ENCODE peak calls at places on chromosomes 5 and 9, in ten cellular contexts. One of them, this sample, is unnamed.

GRCh38 chr9:110452227-110452801 is 114.7 kb upstream of the TXNDC8 start:
- DNase-seq in Panc1: no peak
- DNase-seq in endothelial cell of umbilical vein: peak; percentile 20
- DNase-seq in suprapubic skin: no peak
- DNase-seq in prostate gland: no peak
- DNase-seq in HepG2: no peak
- DNase-seq in SK-N-SH: no peak
- DNase-seq in HCT116: no peak
- DNase-seq in stomach: no peak
- DNase-seq in spleen: no peak
- DNase-seq in this sample: no peak

GRCh38 chr9:115189686-115190085 is 71.7 kb upstream of the TNC start:
- DNase-seq in stomach: no peak
- DNase-seq in HCT116: no peak
- DNase-seq in prostate gland: no peak
- DNase-seq in endothelial cell of umbilical vein: no peak
- DNase-seq in SK-N-SH: no peak
- DNase-seq in Panc1: no peak
- DNase-seq in HepG2: no peak
- DNase-seq in spleen: no peak
- DNase-seq in suprapubic skin: no peak
- DNase-seq in this sample: no peak

GRCh38 chr9:137416563-137417151 is 6.3 kb downstream of the EXD3 start:
- DNase-seq in spleen: peak; percentile 75
- DNase-seq in prostate gland: no peak
- DNase-seq in HCT116: no peak
- DNase-seq in HepG2: no peak
- DNase-seq in suprapubic skin: no peak
- DNase-seq in stomach: no peak
- DNase-seq in endothelial cell of umbilical vein: no peak
- DNase-seq in Panc1: no peak
- DNase-seq in SK-N-SH: no peak
- DNase-seq in this sample: no peak

GRCh38 chr5:91499943-91500531 is 116.9 kb upstream of the ARRDC3 start:
- DNase-seq in endothelial cell of umbilical vein: peak; percentile 54
- DNase-seq in SK-N-SH: peak; percentile 44
- DNase-seq in HCT116: peak; percentile 42
- DNase-seq in prostate gland: no peak
- DNase-seq in spleen: no peak
- DNase-seq in stomach: no peak
- DNase-seq in HepG2: peak; percentile 30
- DNase-seq in Panc1: peak; percentile 35
- DNase-seq in suprapubic skin: no peak
- DNase-seq in this sample: no peak

GRCh38 chr5:112396430-112396829 is 22.6 kb downstream of the EPB41L4A start:
- DNase-seq in suprapubic skin: no peak
- DNase-seq in HCT116: no peak
- DNase-seq in stomach: no peak
- DNase-seq in endothelial cell of umbilical vein: no peak
- DNase-seq in SK-N-SH: no peak
- DNase-seq in prostate gland: no peak
- DNase-seq in spleen: no peak
- DNase-seq in Panc1: no peak
- DNase-seq in HepG2: no peak
- DNase-seq in this sample: no peak

GRCh38 chr5:61004448-61004847 is 59.4 kb downstream of the NDUFAF2 start:
- DNase-seq in HepG2: no peak
- DNase-seq in SK-N-SH: no peak
- DNase-seq in prostate gland: no peak
- DNase-seq in spleen: no peak
- DNase-seq in suprapubic skin: no peak
- DNase-seq in endothelial cell of umbilical vein: no peak
- DNase-seq in stomach: no peak
- DNase-seq in HCT116: no peak
- DNase-seq in Panc1: no peak
- DNase-seq in this sample: no peak

GRCh38 chr9:16286160-16286559 is 584.3 kb downstream of the BNC2 start:
- DNase-seq in SK-N-SH: no peak
- DNase-seq in stomach: no peak
- DNase-seq in Panc1: no peak
- DNase-seq in suprapubic skin: no peak
- DNase-seq in HepG2: no peak
- DNase-seq in HCT116: no peak
- DNase-seq in spleen: no peak
- DNase-seq in endothelial cell of umbilical vein: no peak
- DNase-seq in prostate gland: no peak
- DNase-seq in this sample: no peak

GRCh38 chr5:170896779-170897178 is 35.0 kb downstream of the RANBP17 start:
- DNase-seq in Panc1: no peak
- DNase-seq in HCT116: no peak
- DNase-seq in spleen: peak; percentile 58
- DNase-seq in suprapubic skin: no peak
- DNase-seq in SK-N-SH: peak; percentile 5
- DNase-seq in endothelial cell of umbilical vein: peak; percentile 9
- DNase-seq in HepG2: no peak
- DNase-seq in prostate gland: no peak
- DNase-seq in stomach: peak; percentile 26
- DNase-seq in this sample: no peak

GRCh38 chr9:129884220-129885017 is 49.2 kb downstream of the USP20 start:
- DNase-seq in SK-N-SH: peak; percentile 93
- DNase-seq in Panc1: no peak
- DNase-seq in HCT116: peak; percentile 64
- DNase-seq in prostate gland: peak; percentile 89
- DNase-seq in suprapubic skin: peak; percentile 93
- DNase-seq in HepG2: peak; percentile 66
- DNase-seq in endothelial cell of umbilical vein: peak; percentile 80
- DNase-seq in spleen: peak; percentile 100
- DNase-seq in stomach: peak; percentile 93
- DNase-seq in this sample: peak; percentile 94

GRCh38 chr9:133664173-133664572 is 28.0 kb downstream of the DBH start:
- DNase-seq in SK-N-SH: peak; percentile 66
- DNase-seq in Panc1: no peak
- DNase-seq in stomach: no peak
- DNase-seq in spleen: no peak
- DNase-seq in HCT116: no peak
- DNase-seq in suprapubic skin: no peak
- DNase-seq in prostate gland: no peak
- DNase-seq in endothelial cell of umbilical vein: no peak
- DNase-seq in HepG2: no peak
- DNase-seq in this sample: no peak

GRCh38 chr9:133666387-133666786 is 30.2 kb downstream of the DBH start:
- DNase-seq in Panc1: no peak
- DNase-seq in endothelial cell of umbilical vein: no peak
- DNase-seq in spleen: no peak
- DNase-seq in suprapubic skin: no peak
- DNase-seq in HCT116: no peak
- DNase-seq in prostate gland: no peak
- DNase-seq in HepG2: no peak
- DNase-seq in SK-N-SH: no peak
- DNase-seq in stomach: no peak
- DNase-seq in this sample: no peak

GRCh38 chr9:133665535-133665934 is 29.4 kb downstream of the DBH start:
- DNase-seq in Panc1: no peak
- DNase-seq in spleen: no peak
- DNase-seq in prostate gland: no peak
- DNase-seq in HepG2: no peak
- DNase-seq in SK-N-SH: no peak
- DNase-seq in endothelial cell of umbilical vein: no peak
- DNase-seq in suprapubic skin: no peak
- DNase-seq in HCT116: no peak
- DNase-seq in stomach: no peak
- DNase-seq in this sample: no peak

GRCh38 chr9:133665096-133665495 is 28.9 kb downstream of the DBH start:
- DNase-seq in spleen: no peak
- DNase-seq in prostate gland: no peak
- DNase-seq in stomach: no peak
- DNase-seq in HepG2: no peak
- DNase-seq in SK-N-SH: no peak
- DNase-seq in Panc1: no peak
- DNase-seq in suprapubic skin: no peak
- DNase-seq in endothelial cell of umbilical vein: no peak
- DNase-seq in HCT116: no peak
- DNase-seq in this sample: no peak

DNA sequence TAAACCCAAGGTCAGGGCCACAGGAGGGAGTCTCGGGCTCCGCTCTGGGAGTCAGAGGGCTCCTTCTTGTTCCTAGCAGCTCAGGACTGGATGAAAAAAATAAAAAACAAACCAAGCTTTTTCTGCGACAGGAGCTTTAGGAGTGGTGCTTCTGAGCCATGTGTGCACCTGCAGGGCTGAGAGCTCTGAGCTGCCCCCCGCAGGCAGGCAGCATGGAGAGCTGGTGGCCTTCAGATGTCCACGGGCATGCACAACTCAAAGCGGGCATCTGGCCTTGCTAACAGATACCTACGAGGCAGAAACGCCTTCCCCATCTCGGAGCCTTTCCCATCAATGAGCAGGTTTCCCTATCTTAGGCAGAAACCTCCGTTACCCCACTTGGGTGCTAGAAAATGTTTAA is 28.5 kb downstream of the DBH start:
- DNase-seq in SK-N-SH: peak; percentile 68
- DNase-seq in endothelial cell of umbilical vein: no peak
- DNase-seq in suprapubic skin: no peak
- DNase-seq in HepG2: no peak
- DNase-seq in Panc1: no peak
- DNase-seq in prostate gland: no peak
- DNase-seq in stomach: no peak
- DNase-seq in HCT116: no peak
- DNase-seq in spleen: no peak
- DNase-seq in this sample: no peak
- H3K4me1 ChIP-seq in SK-N-SH: peaks cover 50% of the 10 kb centered on the region
- H3K4me1 ChIP-seq in endothelial cell of umbilical vein: no peaks in the 10 kb centered on the region
- H3K4me1 ChIP-seq in suprapubic skin: no peaks in the 10 kb centered on the region
- H3K4me1 ChIP-seq in HepG2: peaks cover 2% of the 10 kb centered on the region
- H3K4me1 ChIP-seq in Panc1: no peaks in the 10 kb centered on the region
- H3K4me1 ChIP-seq in prostate gland: no peaks in the 10 kb centered on the region
- H3K4me1 ChIP-seq in stomach: no peaks in the 10 kb centered on the region
- H3K4me1 ChIP-seq in HCT116: no peaks in the 10 kb centered on the region
- H3K4me1 ChIP-seq in spleen: no peaks in the 10 kb centered on the region
- H3K4me1 ChIP-seq in this sample: no peaks in the 10 kb centered on the region

GRCh38 chr5:80245986-80246781 is 9.7 kb downstream of the SERINC5 start:
- DNase-seq in endothelial cell of umbilical vein: no peak
- DNase-seq in suprapubic skin: no peak
- DNase-seq in HepG2: peak; percentile 69
- DNase-seq in SK-N-SH: no peak
- DNase-seq in HCT116: no peak
- DNase-seq in prostate gland: no peak
- DNase-seq in Panc1: no peak
- DNase-seq in spleen: no peak
- DNase-seq in stomach: no peak
- DNase-seq in this sample: no peak
- H3K36me3 ChIP-seq in endothelial cell of umbilical vein: no peaks in the 10 kb centered on the region
- H3K36me3 ChIP-seq in suprapubic skin: peaks cover 3% of the 10 kb centered on the region
- H3K36me3 ChIP-seq in HepG2: no peaks in the 10 kb centered on the region
- H3K36me3 ChIP-seq in SK-N-SH: peaks cover 12% of the 10 kb centered on the region
- H3K36me3 ChIP-seq in HCT116: no peaks in the 10 kb centered on the region
- H3K36me3 ChIP-seq in prostate gland: no peaks in the 10 kb centered on the region
- H3K36me3 ChIP-seq in Panc1: no peaks in the 10 kb centered on the region
- H3K36me3 ChIP-seq in spleen: no peaks in the 10 kb centered on the region
- H3K36me3 ChIP-seq in stomach: peaks cover 20% of the 10 kb centered on the region
- H3K36me3 ChIP-seq in this sample: no peaks in the 10 kb centered on the region

GRCh38 chr9:121694001-121694400 is 42.6 kb downstream of the DAB2IP start:
- DNase-seq in SK-N-SH: no peak
- DNase-seq in suprapubic skin: no peak
- DNase-seq in HepG2: no peak
- DNase-seq in Panc1: no peak
- DNase-seq in prostate gland: no peak
- DNase-seq in spleen: no peak
- DNase-seq in endothelial cell of umbilical vein: no peak
- DNase-seq in stomach: no peak
- DNase-seq in HCT116: no peak
- DNase-seq in this sample: no peak

GRCh38 chr9:121690766-121691165 is 39.3 kb downstream of the DAB2IP start:
- DNase-seq in stomach: no peak
- DNase-seq in spleen: no peak
- DNase-seq in HepG2: no peak
- DNase-seq in endothelial cell of umbilical vein: no peak
- DNase-seq in SK-N-SH: no peak
- DNase-seq in HCT116: no peak
- DNase-seq in Panc1: no peak
- DNase-seq in suprapubic skin: no peak
- DNase-seq in prostate gland: no peak
- DNase-seq in this sample: no peak

GRCh38 chr9:121694582-121694981 is 43.1 kb downstream of the DAB2IP start:
- DNase-seq in suprapubic skin: no peak
- DNase-seq in HepG2: no peak
- DNase-seq in Panc1: no peak
- DNase-seq in HCT116: no peak
- DNase-seq in spleen: no peak
- DNase-seq in stomach: no peak
- DNase-seq in prostate gland: no peak
- DNase-seq in SK-N-SH: no peak
- DNase-seq in endothelial cell of umbilical vein: no peak
- DNase-seq in this sample: peak; percentile 57

GRCh38 chr9:121691890-121692289 is 40.5 kb downstream of the DAB2IP start:
- DNase-seq in SK-N-SH: no peak
- DNase-seq in suprapubic skin: no peak
- DNase-seq in HCT116: no peak
- DNase-seq in spleen: no peak
- DNase-seq in stomach: no peak
- DNase-seq in Panc1: no peak
- DNase-seq in HepG2: no peak
- DNase-seq in endothelial cell of umbilical vein: no peak
- DNase-seq in prostate gland: no peak
- DNase-seq in this sample: peak; percentile 79

GRCh38 chr9:121692606-121693505 is 41.4 kb downstream of the DAB2IP start:
- DNase-seq in stomach: no peak
- DNase-seq in HepG2: peak; percentile 81
- DNase-seq in endothelial cell of umbilical vein: no peak
- DNase-seq in Panc1: no peak
- DNase-seq in HCT116: peak; percentile 86
- DNase-seq in spleen: no peak
- DNase-seq in prostate gland: no peak
- DNase-seq in SK-N-SH: no peak
- DNase-seq in suprapubic skin: no peak
- DNase-seq in this sample: no peak
- TF ChIP-seq POLR2AphosphoS5 in stomach: no peak
- TF ChIP-seq POLR2AphosphoS5 in HepG2: no peak
- TF ChIP-seq POLR2AphosphoS5 in endothelial cell of umbilical vein: no peak
- TF ChIP-seq POLR2AphosphoS5 in Panc1: no peak
- TF ChIP-seq POLR2AphosphoS5 in HCT116: peak; percentile 63
- TF ChIP-seq POLR2AphosphoS5 in spleen: no peak
- TF ChIP-seq POLR2AphosphoS5 in prostate gland: no peak
- TF ChIP-seq POLR2AphosphoS5 in SK-N-SH: no peak
- TF ChIP-seq POLR2AphosphoS5 in suprapubic skin: no peak
- TF ChIP-seq POLR2AphosphoS5 in this sample: no peak

DNA sequence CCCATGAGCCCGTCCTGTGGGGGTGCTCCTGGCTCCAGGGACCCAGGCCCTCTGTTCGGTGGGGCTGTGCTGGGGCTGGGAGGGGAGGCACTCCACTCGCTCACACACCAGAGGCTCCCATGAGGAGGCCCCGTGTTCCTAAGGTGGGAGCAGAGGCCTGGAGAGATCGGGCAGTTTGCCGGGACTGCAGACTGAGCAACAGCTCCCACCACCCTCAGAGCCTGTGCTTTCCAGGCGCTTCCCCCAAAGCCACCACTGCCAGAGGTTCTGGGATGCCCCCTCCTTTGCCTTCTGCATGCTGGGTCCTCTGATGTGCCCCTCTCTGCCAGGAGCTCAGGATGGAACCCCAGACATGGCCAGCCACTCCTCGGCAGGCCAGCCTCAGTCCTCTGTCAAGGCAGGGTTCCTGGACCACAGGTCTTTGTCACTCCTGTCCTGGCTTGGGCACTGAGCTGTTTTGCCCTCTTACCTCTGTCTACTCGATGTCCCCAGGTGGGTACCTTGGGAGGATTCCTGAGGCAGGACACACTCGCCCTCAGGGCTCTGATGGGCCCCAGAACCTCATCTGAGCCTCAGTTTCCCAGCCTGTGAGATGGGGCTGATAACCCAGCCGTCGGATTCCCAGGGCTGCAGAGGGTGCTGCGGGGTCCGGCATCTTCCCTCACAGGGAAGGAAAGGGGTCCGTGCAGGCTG is 80.8 kb downstream of the TSPAN17 start:
- DNase-seq in prostate gland: no peak
- DNase-seq in endothelial cell of umbilical vein: no peak
- DNase-seq in HCT116: no peak
- DNase-seq in stomach: no peak
- DNase-seq in HepG2: no peak
- DNase-seq in spleen: no peak
- DNase-seq in Panc1: no peak
- DNase-seq in SK-N-SH: no peak
- DNase-seq in suprapubic skin: no peak
- DNase-seq in this sample: no peak
- H3K4me1 ChIP-seq in prostate gland: no peaks in the 10 kb centered on the region
- H3K4me1 ChIP-seq in endothelial cell of umbilical vein: no peaks in the 10 kb centered on the region
- H3K4me1 ChIP-seq in HCT116: no peaks in the 10 kb centered on the region
- H3K4me1 ChIP-seq in stomach: no peaks in the 10 kb centered on the region
- H3K4me1 ChIP-seq in HepG2: no peaks in the 10 kb centered on the region
- H3K4me1 ChIP-seq in spleen: peaks cover 4% of the 10 kb centered on the region
- H3K4me1 ChIP-seq in Panc1: no peaks in the 10 kb centered on the region
- H3K4me1 ChIP-seq in SK-N-SH: peaks cover 11% of the 10 kb centered on the region
- H3K4me1 ChIP-seq in suprapubic skin: no peaks in the 10 kb centered on the region
- H3K4me1 ChIP-seq in this sample: no peaks in the 10 kb centered on the region